ENCODE peak calls at places on chromosomes 7 and 10, in four cellular contexts. D is AG09309, U is brain microvascular endothelial cell, Z is astrocyte. F is an unnamed sample.

GRCh38 chr7:29851487-29851886 is 45.2 kb downstream of the WIPF3 start:
- DNase-seq in D (no peak), U (no peak), Z (no peak), F (no peak)

GRCh38 chr10:26311383-26311940 is 94.9 kb downstream of the GAD2 start:
- DNase-seq in D (no peak), U (no peak), Z (no peak), F (no peak)

GRCh38 chr10:69916133-69916532 is 114.4 kb downstream of the COL13A1 start:
- DNase-seq in D (no peak), U (no peak), Z (no peak), F (no peak)

GRCh38 chr7:20408467-20408826 is 77.7 kb downstream of the ITGB8 start:
- DNase-seq in D (peak), U (no peak), Z (peak), F (no peak)

GRCh38 chr10:14665304-14665703 is 109.4 kb downstream of the FAM107B start:
- DNase-seq in D (no peak), U (no peak), Z (no peak), F (peak)

GRCh38 chr7:44224216-44224950 is 23.6 kb downstream of the YKT6 start:
- DNase-seq in D (no peak), U (no peak), Z (no peak), F (no peak)

GRCh38 chr10:113047963-113048781 is 98.1 kb downstream of the TCF7L2 start:
- DNase-seq in D (no peak), U (no peak), Z (peak), F (no peak)

GRCh38 chr7:137390076-137390475 is 46.5 kb upstream of the PTN start:
- DNase-seq in D (no peak), U (no peak), Z (no peak), F (no peak)

GRCh38 chr7:74023037-74023436 is 4.9 kb upstream of the ELN start:
- DNase-seq in D (no peak), U (peak), Z (peak), F (no peak)

GRCh38 chr7:132075573-132075972 is 500.7 kb downstream of the PLXNA4 start:
- DNase-seq in D (no peak), U (no peak), Z (no peak), F (no peak)

GRCh38 chr7:24390376-24391157 is 106.6 kb downstream of the NPY start:
- DNase-seq in D (no peak), U (no peak), Z (no peak), F (no peak)

GRCh38 chr7:151660141-151660540 is 140.4 kb upstream of the RHEB start:
- DNase-seq in D (no peak), U (no peak), Z (peak), F (no peak)

GRCh38 chr7:111789880-111790279 is 227.6 kb upstream of the IMMP2L start:
- DNase-seq in D (no peak), U (no peak), Z (peak), F (no peak)

GRCh38 chr10:8172604-8173003 is 118.1 kb downstream of the GATA3 start:
- DNase-seq in D (no peak), U (no peak), Z (no peak), F (no peak)

GRCh38 chr7:87369216-87369615 is 23.8 kb downstream of the CROT start:
- DNase-seq in D (no peak), U (no peak), Z (no peak), F (no peak)

GRCh38 chr10:97081621-97082235 is 104.0 kb downstream of the SLIT1 start:
- DNase-seq in D (peak), U (peak), Z (peak), F (no peak)

GRCh38 chr10:127849224-127849623 is 43.5 kb downstream of the CLRN3 start:
- DNase-seq in D (no peak), U (no peak), Z (no peak), F (no peak)

GRCh38 chr7:99782012-99782953 is 1.7 kb downstream of the CYP3A4 start:
- DNase-seq in D (no peak), U (no peak), Z (no peak), F (no peak)

GRCh38 chr7:2680792-2681490 is 7.1 kb upstream of the AMZ1 start:
- DNase-seq in D (no peak), U (peak), Z (peak), F (no peak)

GRCh38 chr10:121442536-121442935 is 155.7 kb downstream of the FGFR2 start:
- DNase-seq in D (no peak), U (no peak), Z (no peak), F (no peak)

GRCh38 chr10:33876547-33877400 is 542.3 kb upstream of the NRP1 start:
- DNase-seq in D (no peak), U (no peak), Z (no peak), F (no peak)

GRCh38 chr10:124647421-124648130 is 96.6 kb downstream of the FAM53B start:
- DNase-seq in D (no peak), U (peak), Z (no peak), F (no peak)

GRCh38 chr7:111527545-111527944 is 34.7 kb downstream of the IMMP2L start:
- DNase-seq in D (no peak), U (no peak), Z (no peak), F (no peak)

GRCh38 chr7:127897704-127898454 is 133.4 kb downstream of the LRRC4 start:
- DNase-seq in D (no peak), U (peak), Z (peak), F (no peak)

GRCh38 chr7:132609906-132610520 is 33.7 kb upstream of the PLXNA4 start:
- DNase-seq in D (no peak), U (no peak), Z (no peak), F (no peak)

GRCh38 chr10:98881789-98882188 is 353.9 kb downstream of the HPSE2 start:
- DNase-seq in D (no peak), U (no peak), Z (no peak), F (no peak)

GRCh38 chr7:17770710-17771375 is 169.5 kb downstream of the SNX13 start:
- DNase-seq in D (no peak), U (no peak), Z (no peak), F (no peak)

GRCh38 chr10:58932126-58932525 is 244.3 kb upstream of the PHYHIPL start:
- DNase-seq in D (no peak), U (no peak), Z (peak), F (no peak)

GRCh38 chr7:47557986-47558670 is 23.8 kb downstream of the TNS3 start:
- DNase-seq in D (no peak), U (no peak), Z (no peak), F (no peak)

GRCh38 chr7:92778972-92779371 is 57.4 kb downstream of the CDK6 start:
- DNase-seq in D (peak), U (peak), Z (peak), F (no peak)

GRCh38 chr7:52726986-52727385 is 308.4 kb upstream of the POM121L12 start:
- DNase-seq in D (no peak), U (no peak), Z (no peak), F (no peak)

GRCh38 chr10:10996966-10997620 is 20.6 kb upstream of the CELF2 start:
- DNase-seq in D (no peak), U (no peak), Z (no peak), F (no peak)

GRCh38 chr7:42928754-42929153 is 3.2 kb downstream of the PSMA2 start:
- DNase-seq in D (no peak), U (no peak), Z (no peak), F (no peak)
- H3K4me3 ChIP-seq in D (no peak), U (no peak), Z (no peak), F (no peak)

DNA sequence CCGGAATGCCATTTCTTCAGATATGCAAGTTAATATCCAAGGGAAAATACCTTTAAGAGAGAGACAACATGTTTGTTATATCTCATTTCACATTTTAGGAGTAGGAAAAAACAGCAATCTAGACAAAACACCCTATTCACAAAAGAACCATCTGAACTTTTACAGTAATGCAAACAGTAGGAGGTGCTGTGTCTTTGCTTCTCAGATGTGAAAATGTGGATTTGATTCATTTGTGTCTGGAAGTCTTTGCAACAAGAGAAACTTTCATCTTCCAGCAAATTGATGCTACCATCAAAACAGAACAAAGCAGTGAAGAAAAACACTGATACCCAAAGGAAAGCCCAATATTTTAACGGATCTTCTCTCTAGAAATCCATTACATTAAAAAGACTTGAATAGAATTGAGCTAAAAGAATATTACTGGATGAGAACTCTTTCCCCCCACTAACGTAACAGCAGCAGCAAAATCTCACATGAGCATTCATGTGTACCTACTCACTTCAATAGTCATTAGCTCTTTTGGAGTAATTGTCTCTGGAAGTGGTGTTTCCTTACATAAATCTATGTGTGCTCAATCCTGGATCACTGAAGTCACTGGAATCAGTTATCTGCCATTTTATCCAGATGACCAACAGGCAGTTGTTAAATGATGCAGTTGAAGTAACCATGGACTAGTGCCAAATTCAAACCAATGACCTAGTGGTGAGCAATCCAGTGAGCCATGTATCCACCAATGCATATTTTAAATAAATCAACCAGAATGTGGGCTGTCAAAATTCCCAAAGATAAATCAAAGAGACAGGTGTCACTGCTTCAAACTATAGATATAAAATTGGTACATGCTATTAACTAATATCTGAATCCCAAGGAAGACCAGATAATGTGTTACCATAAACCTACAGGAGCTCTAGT is 1.8 kb downstream of the SEMA3C start:
- DNase-seq in D (no peak), U (peak), Z (peak), F (no peak)
- TF ChIP-seq CTCF in D (peak), U (peak), Z (peak), F (peak)

DNA sequence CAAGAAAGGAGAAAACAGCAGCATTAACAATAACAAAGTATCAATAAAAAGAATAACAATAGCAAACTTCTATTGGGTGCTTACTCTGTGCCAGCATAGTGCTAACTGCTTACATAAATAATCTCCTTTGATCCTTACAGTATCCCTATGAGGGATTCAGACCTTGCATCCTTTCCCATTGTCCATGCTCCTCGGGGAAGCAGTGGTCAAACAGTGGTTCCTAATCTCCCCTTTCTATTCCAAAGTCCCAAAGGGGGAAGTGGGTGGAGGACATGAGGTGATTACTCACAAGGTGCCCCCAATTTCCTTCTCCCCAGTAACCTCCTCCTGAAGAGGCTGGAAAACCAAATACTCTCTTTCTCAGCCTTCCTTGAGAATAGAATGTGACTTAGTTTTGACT is 22.0 kb upstream of the MSMB start:
- DNase-seq in D (no peak), U (no peak), Z (no peak), F (no peak)
- H3K4me3 ChIP-seq in D (no peak), U (no peak), Z (no peak), F (no peak)

GRCh38 chr7:120997902-120998301 is 9.4 kb downstream of the CPED1 start:
- DNase-seq in D (no peak), U (no peak), Z (no peak), F (no peak)
- TF ChIP-seq CTCF in D (no peak), U (no peak), Z (no peak), F (no peak)

GRCh38 chr7:149836434-149836833 is 1.7 kb upstream of the ZNF862 start:
- DNase-seq in D (no peak), U (no peak), Z (no peak), F (no peak)

GRCh38 chr7:149838224-149838991 is at the start of gene ZNF862:
- DNase-seq in D (peak), U (peak), Z (peak), F (peak)

GRCh38 chr7:149838992-149839408 is 825 bp downstream of the ZNF862 start:
- DNase-seq in D (no peak), U (no peak), Z (peak), F (no peak)

GRCh38 chr7:149839933-149840332 is 1.8 kb downstream of the ZNF862 start:
- DNase-seq in D (no peak), U (no peak), Z (no peak), F (no peak)

DNA sequence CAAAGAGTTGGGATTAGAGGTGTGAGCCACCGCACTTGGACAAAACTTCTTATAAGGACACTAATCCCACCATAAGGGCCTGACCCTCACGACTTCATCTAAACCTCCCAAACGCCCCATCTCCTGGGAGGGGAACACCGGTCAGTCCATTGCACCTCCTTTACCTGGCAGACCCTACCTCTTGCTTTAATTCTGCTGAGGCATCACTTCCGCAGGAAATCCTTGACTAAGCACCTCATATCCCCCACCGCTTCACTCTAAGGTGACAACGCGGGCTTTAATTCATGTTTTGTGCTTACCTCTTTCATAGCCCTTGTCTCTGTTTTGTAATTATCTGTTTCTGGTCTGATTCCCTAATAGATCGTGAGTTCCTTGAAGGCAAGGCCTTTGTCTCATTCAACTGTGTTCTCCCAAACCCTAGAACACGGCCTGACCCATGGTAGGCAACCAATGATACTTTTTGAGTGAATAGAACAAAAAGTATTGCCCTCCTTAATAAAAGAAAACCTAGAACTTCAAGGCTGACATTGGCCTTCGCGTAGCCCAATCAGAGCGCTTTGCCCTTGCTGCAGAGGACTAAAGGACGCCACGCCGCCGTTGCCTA is 453 bp upstream of the ZNF862 start:
- DNase-seq in D (no peak), U (no peak), Z (no peak), F (no peak)
- H3K4me3 ChIP-seq in D (no peak), U (no peak), Z (no peak), F (no peak)

F was measured in retinal pigment epithelial cell.